ENCODE peak calls at places on chromosome 12, in ten cellular contexts. D is activated CD8-positive, alpha-beta T cell treated with anti-CD3 and anti-CD28 coated beads for 36 hours; I is PC-3; L is cardiac muscle cell; U is GM20000; Q is RWPE1; F is cardiac fibroblast; T is GM13977; O is AG04450; P is heart left ventricle. A is an unnamed sample.

GRCh38 chr12:45726594-45727300 is 2.8 kb upstream of the ARID2 start:
- DNase-seq in F (peak), O (no peak), L (peak), T (no peak), P (peak), U (peak), D (peak), I (peak), Q (peak), A (peak)

GRCh38 chr12:53569174-53569557 is 57.0 kb downstream of the ATF7 start:
- DNase-seq in F (peak), D (no peak), Q (no peak), L (peak), T (no peak), I (peak), U (no peak), P (no peak), O (peak), A (no peak)

GRCh38 chr12:58656254-58657009 is 263.9 kb downstream of the LRIG3 start:
- DNase-seq in P (no peak), F (no peak), Q (no peak), I (no peak), T (no peak), U (no peak), D (no peak), L (no peak), O (no peak), A (no peak)

GRCh38 chr12:62693291-62694040 is 226.8 kb downstream of the MON2 start:
- DNase-seq in D (no peak), F (peak), P (no peak), I (no peak), U (no peak), T (no peak), Q (no peak), L (peak), O (no peak), A (no peak)

GRCh38 chr12:122732170-122732569 is 1.5 kb upstream of the HCAR1 start:
- DNase-seq in Q (no peak), U (no peak), O (no peak), L (no peak), P (no peak), F (no peak), D (peak), T (no peak), I (peak), A (no peak)

GRCh38 chr12:110117948-110118685 is 6.0 kb upstream of the IFT81 start:
- DNase-seq in F (no peak), D (no peak), Q (no peak), I (no peak), U (no peak), P (no peak), T (no peak), O (no peak), L (no peak), A (no peak)

GRCh38 chr12:85872497-85873091 is 1.5 kb upstream of the NTS start:
- DNase-seq in L (peak), D (no peak), T (peak), P (no peak), U (peak), O (peak), Q (peak), F (peak), I (peak), A (no peak)

GRCh38 chr12:618626-619025 is 44.6 kb downstream of the NINJ2 start:
- DNase-seq in O (no peak), U (no peak), Q (no peak), T (no peak), L (no peak), D (no peak), P (no peak), I (no peak), F (no peak), A (no peak)

GRCh38 chr12:126616441-126616840 is 1551.2 kb downstream of the AACS start:
- DNase-seq in I (no peak), Q (no peak), D (no peak), F (no peak), T (no peak), O (no peak), P (no peak), L (no peak), U (no peak), A (no peak)

DNA sequence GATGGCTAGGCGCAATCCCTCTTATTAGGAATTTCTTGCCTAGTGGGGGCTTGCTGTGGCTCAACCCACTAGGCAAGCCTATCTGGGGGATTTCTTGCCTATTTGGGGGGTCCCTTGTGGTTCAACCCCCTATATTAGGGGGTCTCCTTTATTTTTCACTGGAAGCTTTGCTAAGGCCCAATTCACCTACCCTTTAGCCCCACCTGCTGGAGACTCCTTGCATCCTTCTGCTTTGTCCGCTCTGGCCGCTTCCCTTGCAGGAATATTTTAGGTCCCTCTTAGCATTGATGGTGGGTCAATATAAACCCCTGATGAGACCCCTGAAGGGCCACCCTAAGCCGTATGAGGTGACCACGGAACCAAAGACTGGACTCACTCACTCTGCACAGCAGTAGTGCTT is 1552.1 kb downstream of the AACS start:
- DNase-seq in O (no peak), Q (no peak), L (no peak), D (peak), I (peak), P (no peak), T (no peak), U (no peak), F (no peak), A (peak)
- TF ChIP-seq CTCF in O (no peak), Q (no peak), L (peak), D (no peak), I (peak), P (no peak), T (peak), U (no peak), F (no peak), A (peak)

DNA sequence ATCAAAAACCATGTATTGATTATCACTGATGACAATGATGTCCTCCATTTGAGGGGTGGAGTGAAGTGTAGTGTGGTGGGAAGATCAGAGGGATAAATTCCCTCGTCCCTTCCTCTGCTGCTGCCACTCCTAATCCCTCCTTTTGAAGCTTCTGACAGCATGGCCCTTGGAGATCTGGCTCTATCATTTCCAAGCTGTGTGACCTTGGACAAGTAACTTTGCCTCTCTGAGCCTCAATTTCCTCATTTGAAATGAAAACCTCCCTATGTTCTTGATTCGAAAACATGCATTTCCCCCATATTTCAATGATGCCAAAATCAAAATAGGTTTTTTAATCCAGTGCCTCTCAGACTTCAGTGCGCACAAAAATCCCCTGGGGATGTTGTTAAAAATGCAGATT is 231.6 kb downstream of the RBM19 start:
- DNase-seq in Q (no peak), T (no peak), I (no peak), U (no peak), D (no peak), O (no peak), L (no peak), P (no peak), F (no peak), A (no peak)
- TF ChIP-seq CTCF in Q (no peak), T (no peak), I (no peak), U (no peak), D (no peak), O (no peak), L (no peak), P (no peak), F (no peak), A (no peak)

GRCh38 chr12:61095131-61095530 is 1165.1 kb upstream of the USP15 start:
- DNase-seq in F (no peak), T (no peak), I (peak), D (no peak), P (no peak), Q (no peak), U (no peak), O (no peak), L (no peak), A (no peak)

GRCh38 chr12:61097991-61098580 is 1162.1 kb upstream of the USP15 start:
- DNase-seq in U (no peak), L (no peak), I (no peak), P (no peak), Q (no peak), O (no peak), D (no peak), F (no peak), T (no peak), A (no peak)
- TF ChIP-seq CTCF in U (no peak), L (no peak), I (no peak), P (no peak), Q (no peak), O (no peak), D (no peak), F (no peak), T (no peak), A (no peak)

GRCh38 chr12:88328056-88328455 is 185.9 kb downstream of the TMTC3 start:
- DNase-seq in I (no peak), D (no peak), T (no peak), F (no peak), U (no peak), Q (no peak), O (no peak), L (no peak), P (no peak), A (no peak)

GRCh38 chr12:88325828-88326214 is 183.7 kb downstream of the TMTC3 start:
- DNase-seq in F (peak), T (no peak), P (no peak), Q (no peak), U (no peak), I (peak), D (no peak), L (peak), O (peak), A (no peak)

DNA sequence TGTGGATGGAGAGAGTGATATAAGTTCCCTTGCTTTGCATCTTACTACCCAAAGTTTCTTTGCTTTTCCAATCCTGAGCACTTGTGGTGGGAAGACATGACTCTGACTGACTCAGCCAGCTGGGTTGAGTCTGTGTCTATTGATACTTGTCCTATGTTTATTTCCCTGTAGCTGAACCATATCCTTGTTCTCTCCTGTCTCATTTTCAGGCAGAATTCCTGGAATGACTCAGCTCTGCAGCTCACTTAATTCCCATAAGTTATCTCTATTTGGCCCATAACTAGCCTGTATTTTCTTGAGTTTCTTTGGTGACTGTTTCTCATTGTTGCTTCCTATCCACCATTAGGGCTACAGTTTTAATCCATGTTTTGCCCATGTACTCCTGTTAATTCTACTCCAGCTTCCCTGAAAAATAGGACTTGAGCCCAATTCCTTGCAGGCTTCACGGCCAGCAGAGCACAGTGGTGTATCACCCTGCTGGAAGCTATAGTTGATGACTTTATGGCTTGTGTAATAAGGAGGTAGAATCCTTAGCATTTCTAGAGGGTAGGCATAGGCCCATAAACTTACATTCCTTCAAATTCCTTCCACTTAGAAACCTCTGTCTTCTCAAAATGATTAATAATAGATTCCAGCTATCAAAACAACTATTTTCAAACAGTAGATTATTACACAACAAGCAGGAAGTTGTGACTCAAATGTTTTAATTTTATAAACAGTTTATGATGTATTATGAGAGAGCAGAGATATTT is 183.1 kb downstream of the TMTC3 start:
- DNase-seq in T (no peak), U (no peak), F (peak), O (peak), I (peak), L (peak), P (no peak), Q (peak), D (no peak), A (no peak)
- TF ChIP-seq CTCF in T (no peak), U (no peak), F (peak), O (no peak), I (no peak), L (peak), P (no peak), Q (no peak), D (no peak), A (no peak)

GRCh38 chr12:96773031-96773430 is 134.0 kb upstream of the NEDD1 start:
- DNase-seq in D (no peak), P (no peak), T (no peak), L (no peak), Q (no peak), F (no peak), O (no peak), U (no peak), I (peak), A (no peak)
- TF ChIP-seq CTCF in D (no peak), P (no peak), T (no peak), L (no peak), Q (no peak), F (no peak), O (no peak), U (no peak), I (no peak), A (no peak)

DNA sequence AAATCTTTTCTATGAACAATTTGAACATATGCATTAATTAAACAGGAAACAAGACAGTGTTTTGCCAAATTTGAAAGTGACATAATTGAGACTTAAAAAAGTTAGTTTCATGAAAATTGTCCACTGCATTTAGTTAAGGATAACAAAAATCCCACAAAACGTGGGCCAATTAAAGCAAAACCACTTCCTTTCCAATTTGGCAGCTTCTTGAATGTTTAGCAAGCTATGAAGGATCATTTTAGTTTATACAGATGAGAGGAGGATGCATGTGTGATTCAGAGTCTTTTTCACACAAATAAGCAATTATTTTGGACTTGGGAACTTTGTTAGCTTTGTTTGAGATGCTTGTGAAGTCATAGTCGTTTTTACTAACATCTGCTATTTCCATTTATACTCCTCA is 109.6 kb downstream of the ATXN7L3B start:
- DNase-seq in I (no peak), F (no peak), O (no peak), P (no peak), L (no peak), D (no peak), U (no peak), Q (no peak), T (no peak), A (no peak)
- TF ChIP-seq CTCF in I (no peak), F (no peak), O (no peak), P (no peak), L (no peak), D (no peak), U (no peak), Q (no peak), T (no peak), A (no peak)

GRCh38 chr12:131209082-131210070 is 255.7 kb downstream of the ADGRD1 start:
- DNase-seq in F (no peak), T (peak), L (no peak), U (no peak), O (no peak), Q (no peak), I (no peak), D (peak), P (peak), A (no peak)
- TF ChIP-seq CTCF in F (no peak), T (no peak), L (no peak), U (no peak), O (no peak), Q (no peak), I (no peak), D (no peak), P (no peak), A (no peak)